ENCODE peak calls at places on chromosomes 6 and 20, in six cellular contexts. A, S, O, R, C and H are unnamed samples.

GRCh38 chr6:125924169-125924568 is 32.4 kb upstream of the HINT3 start:
- DNase-seq in A (peak), S (no peak), O (peak), R (no peak), C (peak), H (peak)

GRCh38 chr6:4220619-4221018 is 85.2 kb upstream of the ECI2 start:
- DNase-seq in A (no peak), S (peak), O (no peak), R (no peak), C (peak), H (no peak)

GRCh38 chr6:28589234-28589951 is 63.7 kb downstream of the GPX5 start:
- DNase-seq in A (peak), S (peak), O (peak), R (peak), C (peak), H (peak)

GRCh38 chr6:116287668-116288282 is 8.0 kb upstream of the TSPYL1 start:
- DNase-seq in A (peak), S (peak), O (no peak), R (no peak), C (peak), H (peak)

GRCh38 chr6:77072694-77073409 is 390.4 kb downstream of the HTR1B start:
- DNase-seq in A (no peak), S (peak), O (no peak), R (no peak), C (no peak), H (no peak)

GRCh38 chr6:11317885-11318771 is 85.7 kb upstream of the NEDD9 start:
- DNase-seq in A (peak), S (peak), O (no peak), R (peak), C (peak), H (peak)

GRCh38 chr6:86487660-86488221 is 449.6 kb upstream of the HTR1E start:
- DNase-seq in A (no peak), S (no peak), O (no peak), R (no peak), C (no peak), H (no peak)

GRCh38 chr6:167588181-167588919 is 238.4 kb upstream of the AFDN start:
- DNase-seq in A (no peak), S (no peak), O (no peak), R (no peak), C (no peak), H (no peak)

GRCh38 chr20:43028470-43028869 is 161.2 kb downstream of the PTPRT start:
- DNase-seq in A (no peak), S (no peak), O (no peak), R (no peak), C (no peak), H (no peak)

GRCh38 chr6:34531580-34532201 is 24.4 kb downstream of the SPDEF start:
- DNase-seq in A (no peak), S (peak), O (peak), R (no peak), C (peak), H (peak)

GRCh38 chr6:7446644-7447325 is 57.2 kb downstream of the RIOK1 start:
- DNase-seq in A (no peak), S (no peak), O (no peak), R (no peak), C (peak), H (no peak)